ENCODE peak calls at places on chromosome 7, in four cellular contexts. N, R, X and M are unnamed samples.

GRCh38 chr7:80432166-80432565 is 79.7 kb downstream of the GNAT3 start:
- DNase-seq in R (no peak), X (no peak), N (no peak), M (no peak)

GRCh38 chr7:23938937-23939552 is 229.0 kb downstream of the STK31 start:
- DNase-seq in X (peak; percentile 45), R (no peak), N (no peak), M (no peak)

GRCh38 chr7:41162612-41163011 is 540.3 kb downstream of the INHBA start:
- DNase-seq in N (no peak), X (peak; percentile 35), R (no peak), M (no peak)

GRCh38 chr7:122303971-122304603 is 463 bp downstream of the FEZF1 start:
- DNase-seq in R (no peak), N (peak; percentile 12), X (no peak), M (peak; percentile 24)

GRCh38 chr7:74059681-74060588 is 23.7 kb upstream of the LIMK1 start:
- DNase-seq in R (no peak), X (no peak), N (no peak), M (peak; percentile 71)

GRCh38 chr7:91713669-91714068 is 166.8 kb downstream of the MTERF1 start:
- DNase-seq in X (no peak), R (no peak), N (no peak), M (no peak)

GRCh38 chr7:25851332-25852248 is 300.4 kb upstream of the NFE2L3 start:
- DNase-seq in R (no peak), X (peak; percentile 83), N (peak; percentile 87), M (peak; percentile 94)

GRCh38 chr7:100570954-100571828 is 2.5 kb downstream of the SAP25 start:
- DNase-seq in X (no peak), N (no peak), R (no peak), M (no peak)

GRCh38 chr7:143395187-143396149 is 13.2 kb downstream of the EPHA1 start:
- DNase-seq in R (no peak), N (no peak), X (peak; percentile 48), M (no peak)

GRCh38 chr7:136677456-136678365 is 190.7 kb upstream of the CHRM2 start:
- DNase-seq in R (no peak), X (peak; percentile 59), N (no peak), M (no peak)

GRCh38 chr7:25253714-25254113 is 25.4 kb upstream of the NPVF start:
- DNase-seq in X (no peak), N (no peak), R (no peak), M (no peak)

GRCh38 chr7:16564909-16565426 is 38.3 kb downstream of the LRRC72 start:
- DNase-seq in R (peak; percentile 13), N (no peak), X (peak; percentile 71), M (no peak)

GRCh38 chr7:128033246-128033645 is 2.0 kb upstream of the LRRC4 start:
- DNase-seq in X (no peak), N (no peak), R (no peak), M (no peak)
- H3K4me3 ChIP-seq in X (no peak overlapping the region), N (no peak overlapping the region), R (no peak overlapping the region), M (no peak overlapping the region)

GRCh38 chr7:4742852-4743251 is 32.6 kb upstream of the AP5Z1 start:
- DNase-seq in R (no peak), X (peak; percentile 25), N (no peak), M (no peak)

GRCh38 chr7:4745265-4745919 is 30.0 kb upstream of the AP5Z1 start:
- DNase-seq in R (no peak), N (no peak), X (no peak), M (no peak)

GRCh38 chr7:4745971-4746919 is 29.2 kb upstream of the AP5Z1 start:
- DNase-seq in R (peak; percentile 31), X (peak; percentile 87), N (no peak), M (no peak)

GRCh38 chr7:4747013-4747412 is 28.4 kb upstream of the AP5Z1 start:
- DNase-seq in N (no peak), X (no peak), R (no peak), M (no peak)

DNA sequence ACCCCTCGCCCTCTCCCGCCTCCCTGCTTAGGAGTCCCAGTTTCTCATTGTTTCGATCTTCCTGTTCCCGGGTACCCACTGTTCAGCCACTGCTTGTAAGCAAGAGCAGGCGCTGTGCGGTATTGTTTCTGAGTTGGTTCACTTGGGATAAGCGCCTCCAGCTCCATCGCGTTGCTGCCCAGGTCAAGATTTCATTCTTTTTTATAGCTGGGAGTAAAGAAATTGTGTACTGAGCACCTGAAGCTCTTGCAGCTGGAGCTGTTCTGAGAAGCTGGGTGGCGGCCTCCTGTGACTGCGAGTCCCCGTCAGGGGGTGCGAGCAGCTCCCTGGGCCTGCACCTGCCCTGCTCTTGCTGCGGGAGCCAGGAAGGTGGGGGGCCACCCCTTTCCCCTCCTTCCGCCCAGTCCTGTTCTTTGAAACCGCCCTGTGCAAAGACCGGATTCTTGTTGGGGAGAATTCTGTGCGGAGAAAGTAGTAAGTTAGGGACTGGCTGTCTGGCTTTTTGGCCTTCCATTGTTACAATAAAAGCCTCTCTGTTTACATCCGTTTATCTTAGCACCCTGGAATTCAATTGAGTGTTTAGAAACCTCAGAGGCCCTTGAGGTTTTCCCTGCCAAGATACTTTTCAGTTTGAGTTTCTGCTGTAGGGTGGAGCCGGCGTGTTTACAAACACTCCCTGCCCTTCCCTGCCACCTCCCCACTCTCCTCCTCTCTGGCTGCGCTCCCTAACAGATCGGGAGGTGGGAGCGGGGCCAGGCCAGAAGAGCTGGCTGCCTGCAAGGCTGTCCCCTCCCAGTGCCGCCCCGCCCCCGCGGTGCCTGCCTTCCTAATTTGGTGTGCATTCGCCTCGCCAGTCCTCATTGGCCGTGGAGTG is 30.8 kb upstream of the AP5Z1 start:
- DNase-seq in N (peak; percentile 97), X (peak; percentile 100), R (peak; percentile 99), M (peak; percentile 99)
- H3K4me3 ChIP-seq in N (peak overlapping the region; percentile 25), X (no peak overlapping the region), R (no peak overlapping the region), M (no peak overlapping the region)

DNA sequence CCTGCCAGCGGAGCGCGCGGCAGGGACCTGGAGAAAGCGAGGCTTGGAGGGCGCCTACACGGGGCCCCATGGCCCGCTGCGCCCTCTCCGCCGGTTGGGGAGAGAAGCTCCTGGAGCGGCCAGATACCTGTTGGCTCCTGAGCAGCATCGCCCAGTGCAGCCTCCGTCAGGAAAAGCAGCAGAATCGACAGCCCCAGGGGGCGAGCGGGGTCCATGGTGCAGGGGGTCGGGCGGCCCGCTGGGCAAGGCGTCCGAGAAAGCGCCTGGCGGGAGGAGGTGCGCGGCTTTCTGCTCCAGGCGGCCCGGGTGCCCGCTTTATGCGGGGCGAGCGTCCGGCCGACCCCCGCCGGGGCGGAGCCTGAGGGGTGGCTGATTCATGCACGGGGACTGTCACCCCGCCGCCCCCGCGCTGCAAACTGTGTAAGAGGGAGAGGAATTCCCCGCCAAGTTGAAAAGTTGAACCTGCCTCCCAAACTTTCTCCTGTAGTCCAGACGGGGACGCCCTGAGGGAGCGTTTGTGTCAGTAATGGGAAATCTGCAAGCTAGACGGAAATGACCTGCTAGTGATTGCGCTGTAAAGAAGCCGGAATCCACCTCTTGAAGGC is at the start of gene TFPI2:
- DNase-seq in X (peak; percentile 92), N (peak; percentile 80), R (no peak), M (peak; percentile 78)
- H3K4me3 ChIP-seq in X (peak within 1 kb of the TSS; percentile 78), N (peak within 1 kb of the TSS; percentile 58), R (peak within 1 kb of the TSS; percentile 45), M (peak within 1 kb of the TSS; percentile 60)

DNA sequence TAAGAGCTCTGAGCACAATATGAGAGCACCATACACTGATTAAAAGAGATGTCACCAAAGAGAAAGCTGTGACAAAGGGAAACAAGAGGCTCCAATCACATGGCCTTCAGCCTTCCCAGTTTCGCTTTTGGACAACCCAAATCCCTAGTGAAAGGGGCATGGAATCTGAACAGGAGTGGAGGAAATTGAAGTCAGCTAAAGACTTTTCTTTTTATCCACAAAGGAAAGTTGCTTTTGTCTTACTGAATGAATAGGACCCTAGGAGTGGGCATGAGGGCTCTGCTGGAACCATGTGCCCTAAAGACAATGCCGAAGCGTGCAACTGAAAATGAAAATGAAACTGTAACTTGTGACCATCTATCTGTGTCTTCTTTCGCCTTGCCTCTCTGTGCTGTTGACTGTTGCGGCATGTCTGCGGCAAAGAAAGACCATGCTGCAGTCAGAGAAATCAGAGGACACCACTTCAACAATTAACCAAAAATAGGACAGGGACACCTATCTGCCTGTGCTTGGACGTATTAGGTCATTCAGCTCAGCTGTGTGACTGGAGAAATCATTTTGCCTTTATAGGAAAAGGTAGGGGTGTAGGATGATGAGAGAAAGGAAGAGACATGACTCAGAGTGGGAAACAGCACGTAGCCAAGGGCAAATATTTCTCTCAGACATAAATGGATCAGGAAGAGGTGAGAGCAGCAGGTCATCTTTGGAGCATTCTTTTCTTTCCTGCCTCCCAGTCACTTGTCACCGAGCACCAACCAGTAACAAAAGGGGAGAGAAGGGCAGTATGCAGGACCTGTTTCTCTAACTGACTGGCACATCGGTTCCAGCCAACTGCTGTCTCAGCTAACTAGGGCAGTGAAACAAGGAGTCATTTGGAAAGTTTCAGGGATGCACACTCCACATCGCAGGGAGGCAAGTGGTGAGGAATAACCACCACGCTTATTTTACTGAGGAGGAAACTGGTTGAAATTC is 12.3 kb downstream of the CAV2 start:
- DNase-seq in N (no peak), R (no peak), X (peak; percentile 72), M (no peak)
- H3K4me3 ChIP-seq in N (peak overlapping the region; percentile 14), R (no peak overlapping the region), X (peak overlapping the region; percentile 1), M (peak overlapping the region; percentile 37)

GRCh38 chr7:101846800-101847538 is 29.5 kb downstream of the CUX1 start:
- DNase-seq in R (no peak), N (no peak), X (no peak), M (no peak)

GRCh38 chr7:101846006-101846405 is 28.6 kb downstream of the CUX1 start:
- DNase-seq in X (no peak), N (no peak), R (no peak), M (peak; percentile 9)

GRCh38 chr7:101853684-101854083 is 36.3 kb downstream of the CUX1 start:
- DNase-seq in R (no peak), N (no peak), X (no peak), M (no peak)

GRCh38 chr7:101843293-101844271 is 26.2 kb downstream of the CUX1 start:
- DNase-seq in X (no peak), N (no peak), R (no peak), M (no peak)

DNA sequence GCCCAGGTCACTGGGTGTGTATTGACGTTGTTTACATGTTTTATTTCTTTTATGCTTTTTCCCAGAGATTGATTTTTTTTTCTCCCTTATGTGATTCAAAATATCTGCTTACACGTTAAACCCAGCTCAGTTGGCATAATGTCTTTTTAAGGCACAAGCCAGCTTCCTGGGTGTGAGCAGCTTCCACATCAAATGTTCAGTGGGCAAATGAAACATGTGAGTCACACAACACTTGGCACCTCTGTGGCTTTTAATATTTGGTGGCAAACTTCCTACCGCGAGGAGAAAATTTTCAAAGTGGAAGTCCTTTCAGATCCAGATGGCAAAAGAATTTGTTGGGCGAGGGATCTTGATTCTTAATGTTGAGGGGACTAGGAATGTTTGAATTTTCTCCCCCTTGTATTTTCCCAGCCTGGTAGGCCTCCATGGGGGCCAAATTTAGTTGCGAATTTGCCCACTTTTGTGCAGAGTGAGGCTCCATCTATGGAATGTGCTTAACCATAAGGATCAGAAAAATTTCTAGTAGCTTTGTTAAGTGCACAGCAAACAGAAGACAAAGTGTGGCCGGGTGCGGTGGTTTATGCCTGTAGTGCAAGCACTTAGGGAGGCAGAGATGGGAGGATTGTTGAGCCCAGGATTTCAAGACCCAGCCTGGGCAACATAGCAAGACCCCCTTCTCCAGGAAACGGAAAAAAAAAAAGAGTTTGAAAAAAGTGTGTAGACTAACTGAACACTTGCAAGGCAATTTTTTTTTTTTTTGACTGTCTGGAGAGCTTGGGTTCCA is 30.9 kb downstream of the CUX1 start:
- DNase-seq in R (no peak), N (no peak), X (no peak), M (no peak)
- H3K4me3 ChIP-seq in R (no peak overlapping the region), N (no peak overlapping the region), X (no peak overlapping the region), M (no peak overlapping the region)